ENCODE peak calls at places on chromosomes 12 and 14, in six cellular contexts. M, B, V, Z, L and T are unnamed samples.

GRCh38 chr12:65663648-65664047 is 160.6 kb upstream of the HMGA2 start:
- DNase-seq in Z (no peak), M (no peak), V (no peak), B (no peak), L (no peak), T (no peak)

GRCh38 chr12:121388421-121388981 is 11.4 kb upstream of the RNF34 start:
- DNase-seq in V (peak; percentile 76), M (no peak), Z (peak; percentile 60), B (no peak), L (no peak), T (no peak)

GRCh38 chr12:8905546-8905945 is 8.8 kb upstream of the PHC1 start:
- DNase-seq in M (no peak), V (no peak), L (no peak), Z (no peak), B (no peak), T (no peak)

GRCh38 chr12:55840581-55841351 is 2.0 kb downstream of the MMP19 start:
- DNase-seq in Z (no peak), B (no peak), V (no peak), M (no peak), L (no peak), T (no peak)

GRCh38 chr14:21408152-21408551 is 24.3 kb upstream of the SUPT16H start:
- DNase-seq in L (no peak), M (no peak), B (no peak), Z (peak; percentile 67), V (no peak), T (no peak)

GRCh38 chr14:95549656-95550585 is 15.1 kb downstream of the GLRX5 start:
- DNase-seq in L (no peak), Z (no peak), B (no peak), M (no peak), V (no peak), T (no peak)

GRCh38 chr12:77133566-77133965 is 68.2 kb upstream of the E2F7 start:
- DNase-seq in L (peak; percentile 39), V (no peak), B (no peak), Z (peak; percentile 74), M (no peak), T (no peak)

GRCh38 chr12:65306603-65307501 is 28.4 kb downstream of the MSRB3 start:
- DNase-seq in V (peak; percentile 39), M (peak; percentile 90), B (peak; percentile 75), L (no peak), Z (peak; percentile 84), T (no peak)

GRCh38 chr12:18145924-18146323 is 55.9 kb upstream of the RERGL start:
- DNase-seq in V (no peak), Z (peak; percentile 80), M (no peak), L (no peak), B (no peak), T (no peak)

GRCh38 chr12:59657266-59657665 is 61.4 kb downstream of the SLC16A7 start:
- DNase-seq in V (no peak), B (no peak), Z (peak; percentile 32), L (no peak), M (no peak), T (no peak)

GRCh38 chr12:22101749-22102243 is 55.8 kb downstream of the CMAS start:
- DNase-seq in B (no peak), M (no peak), V (peak; percentile 59), L (no peak), Z (peak; percentile 88), T (no peak)

DNA sequence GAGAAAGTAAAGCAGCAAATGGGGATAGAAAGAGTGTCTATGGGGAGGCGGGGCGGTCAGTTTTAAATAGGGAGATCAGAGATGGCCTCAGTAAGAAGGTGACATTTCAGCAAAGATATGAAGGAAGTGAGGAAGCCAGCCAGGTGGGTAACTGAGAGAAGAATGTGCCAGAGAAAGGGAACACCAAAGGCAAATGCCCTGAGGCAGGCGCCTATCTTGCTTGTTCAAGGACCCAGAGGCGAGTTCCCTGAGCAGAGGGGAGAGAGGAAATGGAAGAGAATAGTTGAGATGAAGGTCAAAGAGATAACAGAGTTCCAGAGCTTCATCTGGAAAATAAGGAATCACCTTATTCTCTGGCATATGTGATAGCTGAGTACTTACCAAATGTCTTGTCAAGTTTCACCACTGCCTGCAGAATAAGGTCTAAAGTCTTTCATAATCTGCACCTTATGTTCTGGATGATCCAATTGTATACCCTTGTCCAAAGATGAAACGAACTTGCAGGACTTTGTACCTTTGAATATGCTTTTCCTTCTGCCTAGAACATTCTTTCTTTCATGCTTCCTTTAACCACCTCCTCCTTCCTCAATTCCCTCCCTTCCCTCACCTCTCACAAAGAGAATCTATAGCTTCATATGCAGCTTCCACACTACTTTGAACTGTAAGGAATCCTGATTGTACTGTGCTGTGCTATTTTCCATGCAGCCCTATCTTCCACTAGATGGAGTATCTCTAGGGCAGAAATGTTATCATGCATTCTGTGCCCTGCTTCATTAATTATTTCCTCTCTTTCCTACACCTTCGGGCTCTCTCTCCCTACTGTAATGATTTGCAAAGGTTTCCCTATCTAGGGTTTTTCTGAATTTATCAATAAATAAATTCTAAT is 38.5 kb downstream of the GNPTAB start:
- DNase-seq in Z (no peak), V (no peak), L (no peak), M (no peak), B (no peak), T (no peak)
- TF ChIP-seq CTCF in Z (peak; percentile 38), V (peak; percentile 41), L (no peak), M (no peak), B (no peak), T (peak; percentile 47)

GRCh38 chr12:15632708-15633107 is 156.5 kb downstream of the EPS8 start:
- DNase-seq in M (no peak), B (no peak), L (no peak), V (no peak), Z (no peak), T (no peak)

GRCh38 chr12:15634010-15634676 is 155.0 kb downstream of the EPS8 start:
- DNase-seq in B (no peak), Z (peak; percentile 71), M (no peak), V (no peak), L (no peak), T (no peak)

GRCh38 chr12:15633201-15633600 is 156.0 kb downstream of the EPS8 start:
- DNase-seq in Z (no peak), M (no peak), B (no peak), V (no peak), L (no peak), T (no peak)

GRCh38 chr12:15636060-15636890 is 152.9 kb downstream of the EPS8 start:
- DNase-seq in Z (no peak), M (no peak), L (no peak), B (no peak), V (no peak), T (no peak)

DNA sequence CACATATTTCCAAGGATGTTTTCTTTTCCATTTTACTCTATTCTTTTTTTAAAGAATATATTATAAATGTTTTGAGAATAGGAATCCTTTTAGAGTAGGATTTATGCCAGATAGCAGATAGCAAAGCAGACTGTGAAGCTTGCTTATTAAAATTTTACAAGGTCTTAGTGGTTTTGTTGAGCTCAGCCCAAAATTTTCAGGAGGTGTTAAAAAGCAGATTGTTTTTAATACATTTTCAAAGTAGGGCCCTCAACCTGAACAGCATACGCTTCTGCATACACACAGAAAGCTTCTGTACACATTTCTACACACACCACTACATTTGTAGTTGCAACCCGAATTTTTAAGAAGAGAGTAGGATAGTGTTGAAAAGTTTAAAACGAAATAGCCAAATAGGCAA is 151.0 kb downstream of the EPS8 start:
- DNase-seq in M (no peak), Z (no peak), B (no peak), L (no peak), V (no peak), T (no peak)
- H3K27ac ChIP-seq in M (no peak overlapping the region), Z (no peak overlapping the region), B (peak overlapping the region; percentile 17), L (no peak overlapping the region), V (no peak overlapping the region), T (no peak overlapping the region)

GRCh38 chr12:107845226-107845979 is 70.9 kb downstream of the ASCL4 start:
- DNase-seq in V (no peak), M (no peak), Z (no peak), B (no peak), L (no peak), T (no peak)
- H3K27me3 ChIP-seq in V (peaks cover 39% of the 10 kb centered on the region), M (peaks cover 55% of the 10 kb centered on the region), Z (peaks cover 99% of the 10 kb centered on the region), B (peaks cover 85% of the 10 kb centered on the region), L (no peaks in the 10 kb centered on the region), T (peaks cover 64% of the 10 kb centered on the region)

GRCh38 chr12:69837191-69838085 is 12.4 kb downstream of the MYRFL start:
- DNase-seq in L (no peak), V (no peak), Z (peak; percentile 19), M (no peak), B (no peak), T (no peak)
- TF ChIP-seq CTCF in L (no peak), V (no peak), Z (no peak), M (no peak), B (no peak), T (no peak)

GRCh38 chr12:69000540-69001243 is 67.7 kb upstream of the CPM start:
- DNase-seq in L (no peak), B (no peak), Z (peak; percentile 18), V (peak; percentile 21), M (no peak), T (no peak)

GRCh38 chr12:69000069-69000468 is 67.1 kb upstream of the CPM start:
- DNase-seq in M (no peak), B (no peak), Z (no peak), V (no peak), L (no peak), T (no peak)

GRCh38 chr12:69002969-69003368 is 70.0 kb upstream of the CPM start:
- DNase-seq in Z (no peak), L (no peak), B (no peak), M (no peak), V (no peak), T (no peak)

DNA sequence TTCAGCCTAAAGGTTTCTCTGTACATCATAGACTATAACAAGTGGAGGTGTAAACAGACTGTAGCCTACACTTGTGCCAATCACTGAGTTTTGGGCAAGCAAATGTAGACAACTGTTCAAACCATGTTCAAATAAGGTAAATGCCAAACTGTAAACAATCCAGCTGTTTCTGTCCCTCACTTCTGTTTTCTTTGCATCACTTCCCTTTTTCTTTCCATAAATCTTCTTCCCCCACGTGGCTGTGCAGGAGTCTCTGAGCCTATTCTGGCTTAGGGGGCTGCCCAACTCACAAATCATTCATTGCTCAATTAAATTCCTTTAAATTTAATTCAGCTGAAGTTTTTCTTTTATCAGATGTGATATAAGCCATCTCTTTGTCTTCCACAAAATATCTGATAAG is 65.1 kb upstream of the CPM start:
- DNase-seq in Z (no peak), M (no peak), L (no peak), B (no peak), V (no peak), T (no peak)
- H3K27ac ChIP-seq in Z (no peak overlapping the region), M (no peak overlapping the region), L (no peak overlapping the region), B (no peak overlapping the region), V (no peak overlapping the region), T (no peak overlapping the region)

DNA sequence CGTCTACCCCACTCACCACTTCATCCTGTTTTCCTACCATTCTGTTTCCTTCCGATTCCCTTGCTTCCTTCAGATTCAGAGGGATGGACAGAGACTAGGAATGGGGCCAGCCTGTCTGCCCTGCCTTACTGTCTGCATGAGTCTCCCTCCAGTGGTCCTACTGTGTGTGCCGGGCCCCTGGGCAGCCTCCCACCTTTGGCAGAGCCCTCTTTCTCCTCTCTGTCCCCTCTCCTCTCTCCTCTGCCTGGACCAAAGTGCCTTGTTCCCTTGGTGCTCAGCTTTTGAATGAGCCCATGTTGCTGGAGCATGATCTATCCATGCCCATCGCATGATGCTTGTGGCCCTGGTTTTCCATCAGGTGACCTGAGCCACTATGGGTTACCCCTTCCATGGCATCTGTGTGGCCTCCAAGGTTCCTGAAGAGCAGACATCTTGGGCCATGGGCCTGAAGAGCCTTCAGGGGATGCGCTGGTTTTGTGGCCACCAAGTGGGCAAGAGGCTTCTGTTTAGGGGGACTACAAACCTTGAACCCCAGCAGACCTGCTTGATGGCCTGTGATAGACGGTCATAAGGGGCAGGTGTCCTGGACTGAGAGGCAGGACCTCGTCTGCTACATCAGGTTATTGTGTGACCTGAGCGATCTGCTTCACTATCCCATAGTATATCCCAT is 54.2 kb upstream of the BCL11B start:
- DNase-seq in B (no peak), M (peak; percentile 14), L (no peak), Z (no peak), V (no peak), T (no peak)
- H3K27me3 ChIP-seq in B (peaks cover 11% of the 10 kb centered on the region), M (no peaks in the 10 kb centered on the region), L (no peaks in the 10 kb centered on the region), Z (no peaks in the 10 kb centered on the region), V (no peaks in the 10 kb centered on the region), T (no peaks in the 10 kb centered on the region)